ENCODE peak calls at places on chromosomes 12 and 14, in six cellular contexts. H is IMR-90, Y is neuronal stem cell, F is H9, E is mesenchymal stem cell, C is H1. M is an unnamed sample.

GRCh38 chr12:68240975-68241374 is 12.4 kb downstream of the IL22 start:
- DNase-seq in F (no peak), C (no peak), E (peak), H (peak), Y (no peak), M (no peak)

GRCh38 chr14:61489932-61490331 is 168.6 kb downstream of the PRKCH start:
- DNase-seq in Y (no peak), F (no peak), E (no peak), H (no peak), C (no peak), M (no peak)

GRCh38 chr12:51011960-51012359 is 14.2 kb downstream of the SLC11A2 start:
- DNase-seq in F (no peak), Y (no peak), H (no peak), C (no peak), E (no peak), M (no peak)

GRCh38 chr14:80387563-80387981 is 176.3 kb upstream of the DIO2 start:
- DNase-seq in Y (no peak), E (no peak), H (no peak), C (no peak), F (no peak), M (no peak)

GRCh38 chr14:50233335-50234250 is 2.2 kb upstream of the SOS2 start:
- DNase-seq in F (no peak), C (no peak), Y (no peak), E (no peak), H (no peak), M (no peak)

GRCh38 chr14:104688755-104689619 is at the start of gene INF2:
- DNase-seq in H (peak), F (peak), E (peak), Y (peak), C (no peak), M (peak)

GRCh38 chr12:66066929-66067281 is 63.6 kb downstream of the LLPH start:
- DNase-seq in C (no peak), E (no peak), Y (no peak), F (no peak), H (no peak), M (no peak)

GRCh38 chr12:133202493-133203343 is 21.4 kb downstream of the ZNF268 start:
- DNase-seq in Y (no peak), E (peak), H (no peak), C (no peak), F (no peak), M (peak)

GRCh38 chr14:36583242-36584166 is 1.1 kb upstream of the NKX2-8 start:
- DNase-seq in E (peak), C (no peak), F (peak), Y (no peak), H (no peak), M (peak)

GRCh38 chr12:46269429-46270241 is 792 bp upstream of the SLC38A1 start:
- DNase-seq in Y (no peak), E (peak), C (no peak), F (peak), H (no peak), M (peak)

GRCh38 chr14:63840981-63841380 is 11.8 kb upstream of the SYNE2 start:
- DNase-seq in Y (no peak), C (no peak), F (peak), E (no peak), H (no peak), M (peak)

GRCh38 chr12:45183263-45183662 is 32.6 kb upstream of the ANO6 start:
- DNase-seq in F (no peak), Y (no peak), C (no peak), E (peak), H (peak), M (no peak)

GRCh38 chr12:6282453-6282840 is 28.0 kb upstream of the PLEKHG6 start:
- DNase-seq in F (no peak), H (no peak), C (no peak), Y (no peak), E (no peak), M (no peak)

GRCh38 chr12:52029686-52030085 is 21.6 kb upstream of the NR4A1 start:
- DNase-seq in F (peak), E (peak), C (no peak), H (peak), Y (peak), M (peak)

GRCh38 chr14:76920572-76921175 is 94.5 kb downstream of the LRRC74A start:
- DNase-seq in Y (no peak), F (peak), E (peak), H (no peak), C (no peak), M (peak)

GRCh38 chr12:71682466-71682865 is 3.4 kb upstream of the TMEM19 start:
- DNase-seq in H (no peak), E (no peak), C (no peak), Y (no peak), F (no peak), M (no peak)

GRCh38 chr12:121792607-121793500 is 634 bp downstream of the RHOF start:
- DNase-seq in H (no peak), F (no peak), E (peak), C (no peak), Y (no peak), M (peak)

GRCh38 chr12:21336656-21337055 is 1.9 kb upstream of the SLCO1A2 start:
- DNase-seq in Y (no peak), F (no peak), C (no peak), E (no peak), H (no peak), M (no peak)

DNA sequence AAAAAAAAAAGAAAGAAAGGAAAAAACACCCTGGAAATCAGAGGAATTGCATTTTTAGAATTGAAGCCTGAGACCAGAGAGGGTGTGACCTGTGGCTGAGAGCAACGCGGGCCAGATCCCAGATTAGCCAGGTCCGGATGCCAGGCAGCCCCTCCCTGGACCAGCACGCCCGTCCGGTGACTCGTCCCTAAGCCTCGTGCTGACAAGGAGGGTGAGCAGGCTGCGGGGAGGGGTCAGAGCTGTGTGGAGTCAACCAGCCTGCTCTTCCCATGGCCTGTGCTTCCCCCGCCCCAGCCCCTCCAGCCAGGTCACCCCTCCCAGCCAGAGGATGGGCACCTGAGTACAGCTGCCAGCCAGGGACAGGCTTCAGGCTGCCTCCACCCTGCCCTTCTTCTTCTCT is 4.2 kb upstream of the KLC1 start:
- DNase-seq in Y (no peak), C (no peak), H (peak), F (peak), E (peak), M (peak)
- H3K18ac ChIP-seq in Y (no peak), C (no peak), H (peak), F (no peak), E (peak), M (no peak)

GRCh38 chr12:26434299-26434915 is 239.0 kb downstream of the SSPN start:
- DNase-seq in Y (peak), H (peak), F (peak), E (peak), C (peak), M (peak)
- H3K18ac ChIP-seq in Y (no peak), H (no peak), F (no peak), E (no peak), C (no peak), M (no peak)

GRCh38 chr14:78611031-78611430 is 440.9 kb downstream of the NRXN3 start:
- DNase-seq in E (no peak), C (no peak), H (no peak), F (no peak), Y (no peak), M (no peak)

GRCh38 chr14:78612666-78613065 is 442.5 kb downstream of the NRXN3 start:
- DNase-seq in Y (no peak), E (no peak), H (no peak), F (no peak), C (no peak), M (no peak)

GRCh38 chr14:78617735-78618134 is 447.6 kb downstream of the NRXN3 start:
- DNase-seq in H (no peak), E (no peak), Y (no peak), C (no peak), F (no peak), M (no peak)

GRCh38 chr14:78611796-78612571 is 441.8 kb downstream of the NRXN3 start:
- DNase-seq in C (no peak), F (no peak), Y (no peak), E (no peak), H (no peak), M (no peak)

DNA sequence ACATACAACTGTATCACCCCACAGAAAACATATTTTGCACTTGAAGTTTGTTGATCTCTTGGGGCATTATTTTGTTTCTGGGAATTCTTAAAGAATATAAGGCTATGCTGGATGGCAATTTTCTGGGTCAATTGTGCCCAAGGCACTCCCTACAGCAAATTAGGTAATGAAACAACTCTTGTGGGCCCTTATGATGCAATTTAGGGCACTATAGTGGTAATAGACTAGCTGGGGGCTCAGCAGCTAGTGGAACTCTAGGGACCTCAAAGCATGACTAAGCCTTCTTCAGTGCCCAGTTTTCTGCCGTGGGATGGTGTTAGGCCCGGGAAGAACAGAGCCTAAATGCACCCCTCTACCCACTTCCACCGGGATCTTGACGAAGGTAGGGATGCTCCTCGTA is 444.5 kb downstream of the NRXN3 start:
- DNase-seq in Y (no peak), E (no peak), H (no peak), C (no peak), F (no peak), M (no peak)
- H3K18ac ChIP-seq in Y (no peak), E (no peak), H (no peak), C (no peak), F (no peak), M (no peak)

GRCh38 chr12:116026768-116027550 is 250.5 kb downstream of the MED13L start:
- DNase-seq in Y (no peak), E (no peak), H (no peak), F (no peak), C (no peak), M (no peak)
- H3K18ac ChIP-seq in Y (no peak), E (no peak), H (no peak), F (no peak), C (no peak), M (no peak)

GRCh38 chr14:68685419-68686211 is 107.3 kb downstream of the ZFP36L1 start:
- DNase-seq in H (peak), F (no peak), C (no peak), Y (no peak), E (peak), M (peak)

GRCh38 chr14:68684466-68685418 is 108.1 kb downstream of the ZFP36L1 start:
- DNase-seq in H (no peak), Y (no peak), C (no peak), F (no peak), E (no peak), M (no peak)

GRCh38 chr14:68686212-68686478 is 106.7 kb downstream of the ZFP36L1 start:
- DNase-seq in E (no peak), H (no peak), F (no peak), C (no peak), Y (no peak), M (no peak)

GRCh38 chr14:68687746-68688145 is 105.1 kb downstream of the ZFP36L1 start:
- DNase-seq in E (peak), C (no peak), Y (no peak), H (peak), F (no peak), M (peak)

DNA sequence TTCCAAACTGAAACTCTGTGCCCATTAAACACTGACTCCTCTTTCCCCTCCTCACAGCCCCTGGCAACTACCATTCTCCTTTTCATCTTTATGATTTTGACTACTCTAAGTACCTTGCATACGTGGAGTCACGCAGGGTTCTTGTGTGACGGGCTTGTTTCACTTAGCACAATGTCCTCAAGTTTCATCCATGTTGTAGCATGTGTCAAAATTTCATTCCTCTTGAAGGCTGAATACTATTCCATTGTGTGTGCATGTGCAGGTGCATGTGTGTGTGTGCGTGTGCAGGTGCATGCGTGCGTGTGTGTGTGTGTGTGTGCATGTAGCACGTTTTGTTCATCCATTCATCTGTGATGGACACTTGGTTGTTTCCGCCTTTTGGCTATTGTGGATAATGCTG is 106.1 kb downstream of the ZFP36L1 start:
- DNase-seq in C (no peak), F (no peak), E (no peak), Y (no peak), H (no peak), M (no peak)
- H3K18ac ChIP-seq in C (no peak), F (no peak), E (peak), Y (no peak), H (peak), M (no peak)

DNA sequence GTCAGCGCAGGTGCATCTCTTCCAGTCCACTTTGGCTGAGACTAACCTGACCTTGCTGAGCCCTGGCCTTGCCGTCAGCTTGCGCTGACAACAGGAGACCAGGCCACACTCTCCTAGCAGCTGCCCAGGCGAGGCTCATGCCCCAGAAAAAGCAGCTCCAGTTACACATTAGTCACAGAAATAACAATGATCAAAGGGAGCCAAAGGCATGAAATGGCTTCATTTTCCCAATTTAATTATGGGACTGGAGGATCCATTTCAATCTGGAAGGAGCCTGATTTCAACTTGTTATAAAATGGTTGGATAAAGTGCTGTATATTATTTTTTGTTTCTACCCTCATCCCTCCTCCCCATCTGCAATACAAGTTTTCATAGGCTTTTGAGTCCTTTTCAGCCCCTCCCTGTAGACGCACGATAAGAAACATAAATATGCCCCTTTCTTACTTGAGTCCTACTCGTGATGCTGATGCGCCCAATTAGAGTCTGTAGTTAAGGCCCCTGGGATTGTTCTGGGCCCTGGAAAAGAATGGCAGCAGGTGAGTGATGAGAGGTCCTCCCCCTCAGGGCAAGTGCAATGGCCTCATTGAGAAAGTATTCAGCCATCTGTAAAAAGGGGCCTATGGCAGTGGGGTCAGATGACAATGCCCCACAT is 376.0 kb downstream of the C12orf75 start:
- DNase-seq in H (peak), F (peak), E (no peak), C (peak), Y (no peak), M (peak)
- H3K18ac ChIP-seq in H (no peak), F (no peak), E (peak), C (no peak), Y (peak), M (no peak)

GRCh38 chr12:131828671-131829350 is 618 bp downstream of the MMP17 start:
- DNase-seq in H (no peak), C (no peak), Y (no peak), F (peak), E (no peak), M (peak)

GRCh38 chr12:131830335-131831020 is 2.3 kb downstream of the MMP17 start:
- DNase-seq in Y (peak), C (no peak), H (peak), F (peak), E (peak), M (peak)

GRCh38 chr12:131829351-131829794 is 1.2 kb downstream of the MMP17 start:
- DNase-seq in C (no peak), Y (no peak), F (peak), E (peak), H (no peak), M (no peak)

GRCh38 chr12:131831021-131831571 is 2.9 kb downstream of the MMP17 start:
- DNase-seq in E (peak), F (no peak), Y (no peak), H (no peak), C (no peak), M (no peak)

GRCh38 chr12:131829795-131830334 is 1.7 kb downstream of the MMP17 start:
- DNase-seq in E (no peak), Y (no peak), F (peak), C (no peak), H (no peak), M (peak)
- H3K18ac ChIP-seq in E (peak), Y (peak), F (no peak), C (peak), H (no peak), M (no peak)

GRCh38 chr12:13210022-13210539 is 13.6 kb downstream of the EMP1 start:
- DNase-seq in F (no peak), C (no peak), E (peak), Y (no peak), H (no peak), M (peak)

GRCh38 chr12:13209279-13210021 is 12.9 kb downstream of the EMP1 start:
- DNase-seq in F (no peak), Y (no peak), C (no peak), H (no peak), E (peak), M (no peak)

GRCh38 chr12:13210543-13211190 is 14.1 kb downstream of the EMP1 start:
- DNase-seq in E (peak), C (no peak), Y (no peak), H (no peak), F (no peak), M (no peak)

GRCh38 chr12:13206560-13206897 is 10.0 kb downstream of the EMP1 start:
- DNase-seq in C (no peak), H (no peak), Y (no peak), F (no peak), E (no peak), M (no peak)

DNA sequence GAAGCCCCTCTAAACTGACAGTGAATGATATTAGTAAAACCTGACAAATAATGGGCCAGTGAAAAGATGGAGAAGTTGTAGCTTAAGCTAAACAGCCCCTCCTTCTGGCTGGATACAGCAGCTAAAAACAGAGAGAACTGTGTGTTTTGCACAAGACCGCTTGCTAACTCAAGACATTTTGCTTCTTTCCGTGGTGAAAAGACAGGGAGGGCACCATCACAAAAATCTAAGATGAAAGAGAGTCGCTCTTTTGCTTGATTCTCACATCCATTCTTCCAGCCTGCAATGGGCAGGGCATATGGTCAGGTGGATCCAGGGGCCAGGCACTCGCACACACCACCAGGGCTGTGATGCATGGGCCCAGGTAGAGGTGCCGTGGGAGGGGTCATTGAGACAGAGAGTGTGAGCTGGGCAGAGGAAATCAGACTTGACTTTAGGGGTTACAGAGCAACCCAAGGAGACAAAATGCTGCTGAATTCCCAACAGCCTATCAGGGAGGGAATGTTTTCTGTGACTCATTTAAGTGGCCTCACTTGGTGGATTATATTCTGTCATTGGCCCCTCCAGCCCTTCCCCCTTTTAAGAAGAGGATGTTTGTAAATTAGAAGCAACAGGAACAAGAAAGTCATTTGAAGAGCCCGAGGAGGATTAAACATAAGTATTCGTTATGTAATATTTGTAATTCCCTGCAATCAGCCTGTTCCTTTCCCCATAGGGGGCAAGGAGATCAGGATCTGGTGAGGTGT is 12.2 kb downstream of the EMP1 start:
- DNase-seq in F (peak), C (no peak), E (peak), Y (no peak), H (peak), M (peak)
- H3K18ac ChIP-seq in F (no peak), C (no peak), E (peak), Y (peak), H (peak), M (no peak)